ENCODE peak calls at places on chromosomes 13 and 19, in four cellular contexts. L is HepG2, U is HEK293T, O is GM12878. F is an unnamed sample.

GRCh38 chr19:52336976-52337375 is 933 bp downstream of the ZNF610 start:
- DNase-seq in L (no peak), U (no peak), O (no peak), F (no peak)

GRCh38 chr19:54465367-54466109 is 2.0 kb upstream of the LENG9 start:
- DNase-seq in L (no peak), U (no peak), O (no peak), F (no peak)

GRCh38 chr19:55368701-55369563 is 1.3 kb downstream of the IL11 start:
- DNase-seq in L (no peak), U (no peak), O (no peak), F (peak)

GRCh38 chr19:18388328-18389094 is 2.6 kb downstream of the GDF15 start:
- DNase-seq in L (peak), U (peak), O (peak), F (peak)

GRCh38 chr13:32142956-32143375 is 111.4 kb downstream of the FRY start:
- DNase-seq in L (peak), U (no peak), O (no peak), F (no peak)

GRCh38 chr19:47729468-47729798 is 15.9 kb upstream of the NOP53 start:
- DNase-seq in L (no peak), U (no peak), O (no peak), F (peak)

GRCh38 chr19:43148233-43148632 is 38.1 kb downstream of the PSG5 start:
- DNase-seq in L (no peak), U (no peak), O (no peak), F (no peak)

GRCh38 chr13:20869540-20869939 is 33.0 kb downstream of the XPO4 start:
- DNase-seq in L (no peak), U (no peak), O (no peak), F (no peak)

GRCh38 chr13:41017744-41018582 is 1.2 kb downstream of the ELF1 start:
- DNase-seq in L (peak), U (no peak), O (no peak), F (no peak)

GRCh38 chr19:35992902-35993765 is 1.9 kb upstream of the SDHAF1 start:
- DNase-seq in L (no peak), U (no peak), O (no peak), F (no peak)

GRCh38 chr13:113903912-113904311 is 40.0 kb upstream of the GAS6 start:
- DNase-seq in L (no peak), U (no peak), O (no peak), F (no peak)

GRCh38 chr13:113905942-113906341 is 42.1 kb upstream of the GAS6 start:
- DNase-seq in L (no peak), U (no peak), O (no peak), F (no peak)

GRCh38 chr13:113904411-113904810 is 40.5 kb upstream of the GAS6 start:
- DNase-seq in L (peak), U (peak), O (no peak), F (peak)

GRCh38 chr13:113906566-113906965 is 42.7 kb upstream of the GAS6 start:
- DNase-seq in L (no peak), U (no peak), O (no peak), F (no peak)

DNA sequence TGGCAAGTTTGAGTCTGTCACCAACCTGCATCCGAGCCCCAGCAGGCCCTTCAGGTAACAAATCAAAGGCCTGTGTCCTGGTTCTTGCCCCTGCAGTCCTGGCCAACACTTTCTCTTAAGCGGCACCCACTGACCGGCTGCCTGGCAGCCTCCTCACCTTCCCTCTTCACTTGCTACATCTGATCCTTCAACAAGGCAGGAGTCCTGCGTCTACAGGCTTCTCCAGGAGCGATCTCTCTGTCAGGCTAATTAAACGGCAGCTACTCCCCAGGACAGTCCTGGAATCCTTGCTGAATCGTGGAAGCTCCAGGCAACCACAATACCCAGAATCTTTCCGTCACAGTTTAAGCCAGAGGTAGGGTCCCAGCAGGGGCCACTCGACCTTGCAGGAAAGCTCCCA is 41.1 kb upstream of the GAS6 start:
- DNase-seq in L (no peak), U (no peak), O (no peak), F (no peak)
- TF ChIP-seq TARDBP in L (no peak), U (no peak), O (no peak), F (no peak)

GRCh38 chr19:32091196-32091595 is 254.2 kb upstream of the ZNF507 start:
- DNase-seq in L (no peak), U (no peak), O (no peak), F (no peak)
- TF ChIP-seq TARDBP in L (no peak), U (no peak), O (no peak), F (no peak)

GRCh38 chr19:4573682-4574081 is 14.2 kb upstream of the SEMA6B start:
- DNase-seq in L (no peak), U (no peak), O (no peak), F (no peak)
- TF ChIP-seq TARDBP in L (no peak), U (no peak), O (no peak), F (no peak)

GRCh38 chr13:33677215-33677614 is 140.7 kb upstream of the RFC3 start:
- DNase-seq in L (no peak), U (no peak), O (no peak), F (no peak)
- TF ChIP-seq TARDBP in L (no peak), U (no peak), O (no peak), F (no peak)